ENCODE peak calls at places on chromosomes 16 and 17, in eight cellular contexts. L, V, P, W, E, D, Z and U are unnamed samples. For H3K4me1, the result is how much of the 10 kb centered on the place peaks cover.

GRCh38 chr17:70882504-70882903 is 713.2 kb downstream of the KCNJ2 start:
- DNase-seq in L (no peak), W (no peak), Z (no peak), P (no peak), E (no peak), V (no peak), D (no peak), U (no peak)

GRCh38 chr16:2190659-2191445 is 5.6 kb downstream of the CASKIN1 start:
- DNase-seq in E (no peak), Z (no peak), V (no peak), L (no peak), P (no peak), W (no peak), D (no peak), U (no peak)

GRCh38 chr16:76338472-76338871 is 61.3 kb downstream of the CNTNAP4 start:
- DNase-seq in E (no peak), P (no peak), L (no peak), D (no peak), V (no peak), Z (no peak), W (no peak), U (no peak)

GRCh38 chr17:73748521-73748920 is 104.3 kb upstream of the SDK2 start:
- DNase-seq in L (no peak), E (peak), P (no peak), Z (no peak), V (no peak), D (no peak), W (no peak), U (no peak)

GRCh38 chr17:34146440-34147043 is 108.5 kb upstream of the CCL2 start:
- DNase-seq in P (no peak), L (peak), V (peak), W (peak), E (peak), D (no peak), Z (no peak), U (peak)

GRCh38 chr17:28740406-28741357 is 3.1 kb upstream of the TRAF4 start:
- DNase-seq in E (no peak), L (peak), P (peak), W (peak), Z (no peak), D (no peak), V (no peak), U (no peak)

GRCh38 chr16:85316321-85316919 is 204.1 kb upstream of the CIBAR2 start:
- DNase-seq in L (peak), Z (peak), W (peak), P (peak), V (peak), E (peak), D (no peak), U (peak)

GRCh38 chr17:77492446-77493237 is 351.9 kb downstream of the SEC14L1 start:
- DNase-seq in P (peak), D (no peak), V (peak), Z (no peak), E (no peak), L (peak), W (no peak), U (no peak)

GRCh38 chr16:15907863-15908478 is 19.6 kb upstream of the CEP20 start:
- DNase-seq in V (peak), W (no peak), Z (peak), E (no peak), P (no peak), D (no peak), L (no peak), U (no peak)

GRCh38 chr16:72169708-72170107 is 2.2 kb downstream of the PMFBP1 start:
- DNase-seq in W (no peak), L (no peak), P (no peak), V (no peak), E (no peak), Z (no peak), D (no peak), U (no peak)

GRCh38 chr16:64370112-64370511 is 751.8 kb downstream of the CDH11 start:
- DNase-seq in D (no peak), L (no peak), Z (no peak), P (no peak), W (no peak), V (no peak), E (no peak), U (no peak)

GRCh38 chr17:20262116-20262977 is 205.0 kb downstream of the LGALS9B start:
- DNase-seq in P (no peak), W (no peak), D (no peak), L (no peak), Z (no peak), E (no peak), V (no peak), U (no peak)

GRCh38 chr17:59846391-59847165 is 46.2 kb downstream of the TUBD1 start:
- DNase-seq in Z (peak), D (no peak), P (peak), L (no peak), V (peak), W (peak), E (peak), U (peak)

GRCh38 chr16:2035431-2036199 is 8.9 kb downstream of the NHERF2 start:
- DNase-seq in Z (peak), V (peak), W (peak), D (no peak), E (peak), L (peak), P (no peak), U (peak)

GRCh38 chr16:10668322-10669045 is 26.2 kb downstream of the TEKT5 start:
- DNase-seq in W (peak), L (no peak), V (no peak), Z (peak), D (no peak), E (peak), P (no peak), U (no peak)

GRCh38 chr17:6507535-6507934 is 48.8 kb downstream of the PITPNM3 start:
- DNase-seq in D (no peak), P (no peak), Z (peak), W (no peak), L (no peak), E (no peak), V (peak), U (no peak)

GRCh38 chr17:34598161-34598776 is 18.9 kb downstream of the TMEM132E start:
- DNase-seq in V (no peak), W (no peak), Z (no peak), P (no peak), L (no peak), D (no peak), E (no peak), U (no peak)

GRCh38 chr17:42679492-42680330 is 1.9 kb downstream of the CCR10 start:
- DNase-seq in Z (peak), E (peak), W (peak), D (peak), P (peak), L (peak), V (peak), U (peak)

GRCh38 chr16:3736116-3736515 is 18.8 kb upstream of the TRAP1 start:
- DNase-seq in W (no peak), E (no peak), L (no peak), P (no peak), Z (no peak), V (no peak), D (no peak), U (no peak)

GRCh38 chr17:3730881-3731429 is 7.3 kb downstream of the HASPIN start:
- DNase-seq in W (no peak), D (no peak), Z (peak), L (no peak), P (no peak), E (no peak), V (no peak), U (no peak)

GRCh38 chr17:15502315-15503112 is 35.1 kb upstream of the CDRT4 start:
- DNase-seq in D (peak), V (peak), L (peak), W (peak), E (peak), P (peak), Z (peak), U (peak)

GRCh38 chr16:85554791-85555548 is 58.2 kb upstream of the GSE1 start:
- DNase-seq in Z (peak), W (peak), V (peak), P (peak), D (peak), E (peak), L (peak), U (peak)

GRCh38 chr17:44199553-44200477 is at the start of gene ATXN7L3:
- DNase-seq in W (peak), D (peak), L (peak), E (peak), Z (peak), P (peak), V (peak), U (peak)

GRCh38 chr16:77967054-77968035 is 55.0 kb upstream of the CLEC3A start:
- DNase-seq in L (no peak), D (no peak), P (no peak), E (no peak), W (no peak), V (no peak), Z (no peak), U (no peak)

GRCh38 chr16:73056911-73057310 is 9.0 kb upstream of the ZFHX3 start:
- DNase-seq in W (no peak), E (no peak), Z (no peak), P (no peak), L (no peak), D (no peak), V (no peak), U (no peak)

GRCh38 chr17:77120866-77121265 is 19.9 kb upstream of the SEC14L1 start:
- DNase-seq in V (no peak), P (peak), W (peak), Z (peak), E (no peak), D (no peak), L (no peak), U (no peak)

DNA sequence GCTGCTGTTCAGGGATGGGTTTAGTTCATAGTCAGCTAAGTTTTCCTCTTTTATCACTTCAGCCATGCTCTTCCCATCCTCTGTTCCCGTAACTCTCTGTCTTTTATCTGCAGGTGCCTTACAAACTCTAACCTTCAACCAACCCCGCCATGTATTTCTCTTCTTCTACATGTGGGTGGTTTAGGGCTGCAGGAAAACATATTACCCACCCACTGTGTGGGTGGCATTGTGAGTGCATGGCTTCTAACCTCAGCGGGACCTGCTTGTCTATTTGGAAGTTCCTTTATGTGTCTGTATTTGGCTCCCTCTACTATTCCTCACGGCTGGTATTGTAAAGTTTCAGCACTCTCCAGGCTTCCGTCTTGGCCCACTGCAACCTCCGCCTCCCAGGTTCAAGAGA is 39.0 kb upstream of the TANC2 start:
- DNase-seq in P (no peak), D (no peak), W (no peak), E (no peak), V (no peak), L (no peak), Z (no peak), U (no peak)
- H3K27ac ChIP-seq in P (no peak), D (no peak), W (no peak), E (no peak), V (no peak), L (no peak), Z (no peak), U (no peak)

GRCh38 chr17:65662166-65662565 is 100.7 kb upstream of the AXIN2 start:
- DNase-seq in W (no peak), V (no peak), Z (no peak), L (no peak), P (no peak), E (no peak), D (no peak), U (no peak)
- H3K4me1 ChIP-seq in W (under half), V (under half), Z (under half), L (under half), P (under half), E (under half), D (under half), U (under half)

GRCh38 chr17:56514899-56515298 is 78.6 kb upstream of the NOG start:
- DNase-seq in D (no peak), V (no peak), W (no peak), L (no peak), Z (no peak), E (no peak), P (no peak), U (no peak)

GRCh38 chr17:56510554-56511342 is 82.8 kb upstream of the NOG start:
- DNase-seq in E (no peak), D (no peak), Z (no peak), V (no peak), L (peak), P (peak), W (no peak), U (no peak)

GRCh38 chr17:56514264-56514663 is 79.2 kb upstream of the NOG start:
- DNase-seq in E (no peak), D (no peak), L (no peak), Z (no peak), V (no peak), P (no peak), W (no peak), U (no peak)
- H3K4me3 ChIP-seq in E (no peak), D (no peak), L (no peak), Z (no peak), V (no peak), P (no peak), W (no peak), U (no peak)

GRCh38 chr16:89357055-89357454 is 133.3 kb downstream of the ANKRD11 start:
- DNase-seq in Z (no peak), E (no peak), V (no peak), W (peak), L (no peak), P (peak), D (no peak), U (no peak)
- H3K27ac ChIP-seq in Z (no peak), E (no peak), V (no peak), W (peak), L (peak), P (peak), D (no peak), U (peak)

GRCh38 chr16:57476546-57477410 is 9.5 kb downstream of the DOK4 start:
- DNase-seq in V (no peak), Z (no peak), E (no peak), W (no peak), L (no peak), P (peak), D (no peak), U (no peak)
- H3K4me1 ChIP-seq in V (under half), Z (under half), E (half or more), W (under half), L (half or more), P (under half), D (under half), U (under half)

GRCh38 chr17:57136355-57136754 is 51.3 kb downstream of the AKAP1 start:
- DNase-seq in Z (no peak), E (no peak), P (no peak), W (no peak), D (no peak), L (no peak), V (no peak), U (no peak)
- H3K4me3 ChIP-seq in Z (no peak), E (no peak), P (no peak), W (no peak), D (no peak), L (no peak), V (no peak), U (no peak)